ENCODE peak calls at places on chromosomes 13 and 19, in seven cellular contexts. J is adrenal gland; S is aorta; G is GM23338; X is CD8-positive, alpha-beta T cell; L is right atrium auricular region; I is small intestine. O is an unnamed sample.

GRCh38 chr19:42466521-42467436 is 24.0 kb upstream of the CXCL17 start:
- DNase-seq in L (no peak), G (no peak), J (no peak), I (no peak), X (no peak), S (no peak), O (no peak)

GRCh38 chr19:46931197-46931596 is 70.4 kb downstream of the ARHGAP35 start:
- DNase-seq in J (no peak), X (no peak), S (no peak), I (no peak), G (no peak), L (no peak), O (no peak)

GRCh38 chr13:40261361-40261760 is 405.1 kb downstream of the FOXO1 start:
- DNase-seq in I (no peak), L (no peak), X (no peak), G (no peak), S (no peak), J (no peak), O (no peak)

GRCh38 chr19:33785795-33786194 is 10.9 kb upstream of the KCTD15 start:
- DNase-seq in G (no peak), J (no peak), L (no peak), I (no peak), X (no peak), S (no peak), O (no peak)

GRCh38 chr13:21668665-21669599 is 1.9 kb upstream of the FGF9 start:
- DNase-seq in L (no peak), J (peak; percentile 70), G (peak; percentile 69), I (peak; percentile 20), S (no peak), X (peak; percentile 75), O (peak; percentile 67)

GRCh38 chr13:35983206-35983605 is 148.0 kb downstream of the DCLK1 start:
- DNase-seq in G (no peak), S (no peak), I (no peak), J (no peak), X (no peak), L (no peak), O (no peak)

GRCh38 chr19:35555301-35556005 is 8.0 kb downstream of the ATP4A start:
- DNase-seq in X (no peak), G (peak; percentile 84), I (no peak), L (no peak), J (peak; percentile 22), S (no peak), O (no peak)

GRCh38 chr13:36395280-36395679 is 37.0 kb upstream of the CCNA1 start:
- DNase-seq in J (no peak), G (peak; percentile 52), X (no peak), I (no peak), S (no peak), L (no peak), O (no peak)

GRCh38 chr19:43950834-43951626 is at the start of gene ZNF221:
- DNase-seq in I (peak; percentile 94), L (peak; percentile 90), G (peak; percentile 99), X (peak; percentile 78), J (peak; percentile 95), S (peak; percentile 94), O (peak; percentile 64)

GRCh38 chr19:38321646-38322323 is 2.1 kb downstream of the KCNK6 start:
- DNase-seq in X (no peak), S (no peak), I (no peak), J (peak; percentile 90), G (no peak), L (peak; percentile 68), O (no peak)

GRCh38 chr19:55753401-55753800 is 5.5 kb upstream of the RFPL4A start:
- DNase-seq in I (peak; percentile 81), J (no peak), S (no peak), L (no peak), G (no peak), X (no peak), O (no peak)

GRCh38 chr13:70253834-70254233 is 145.6 kb upstream of the KLHL1 start:
- DNase-seq in G (no peak), J (no peak), L (no peak), X (no peak), I (no peak), S (no peak), O (no peak)

GRCh38 chr13:102003848-102004570 is 397.8 kb downstream of the FGF14 start:
- DNase-seq in G (no peak), I (no peak), S (no peak), X (no peak), J (no peak), L (no peak), O (no peak)

GRCh38 chr19:4844348-4845179 is 13.1 kb upstream of the TICAM1 start:
- DNase-seq in I (peak; percentile 42), J (no peak), X (no peak), G (no peak), L (no peak), S (no peak), O (no peak)

GRCh38 chr19:35045667-35046300 is 4.3 kb downstream of the HPN start:
- DNase-seq in J (peak; percentile 45), G (peak; percentile 82), I (no peak), L (no peak), X (no peak), S (no peak), O (peak; percentile 28)

GRCh38 chr19:1172353-1173159 is 1.5 kb downstream of the SBNO2 start:
- DNase-seq in L (peak; percentile 81), I (peak; percentile 68), J (peak; percentile 94), G (no peak), S (peak; percentile 87), X (no peak), O (no peak)

GRCh38 chr13:99965329-99966000 is 6.1 kb downstream of the ZIC5 start:
- DNase-seq in S (no peak), G (no peak), J (no peak), I (no peak), X (no peak), L (no peak), O (no peak)

GRCh38 chr19:54266133-54266532 is 9.1 kb upstream of the LILRB5 start:
- DNase-seq in J (peak; percentile 68), X (peak; percentile 69), I (peak; percentile 61), L (peak; percentile 68), S (peak; percentile 87), G (peak; percentile 98), O (peak; percentile 73)

GRCh38 chr13:94251801-94252200 is 227.7 kb downstream of the DCT start:
- DNase-seq in J (peak; percentile 56), S (no peak), G (no peak), I (no peak), L (no peak), X (no peak), O (no peak)

GRCh38 chr13:101219609-101220265 is 196.6 kb downstream of the NALCN start:
- DNase-seq in L (no peak), I (no peak), G (no peak), J (no peak), S (no peak), X (no peak), O (no peak)

GRCh38 chr13:51639171-51639570 is 54.9 kb downstream of the WDFY2 start:
- DNase-seq in J (no peak), X (no peak), G (no peak), I (no peak), L (no peak), S (no peak), O (no peak)

GRCh38 chr19:55304279-55304978 is 20.6 kb downstream of the BRSK1 start:
- DNase-seq in X (no peak), G (peak; percentile 92), S (no peak), J (peak; percentile 37), L (no peak), I (peak; percentile 62), O (no peak)

GRCh38 chr13:102291587-102292218 is 110.1 kb downstream of the FGF14 start:
- DNase-seq in L (no peak), I (no peak), S (no peak), J (no peak), X (no peak), G (peak; percentile 32), O (no peak)

GRCh38 chr13:47215741-47216140 is 318.9 kb upstream of the HTR2A start:
- DNase-seq in X (no peak), L (no peak), I (no peak), S (no peak), J (no peak), G (peak; percentile 39), O (no peak)

GRCh38 chr19:18051887-18052286 is 34.8 kb downstream of the IL12RB1 start:
- DNase-seq in X (no peak), L (no peak), G (no peak), S (peak; percentile 88), J (no peak), I (no peak), O (no peak)
- H3K27ac ChIP-seq in X (no peak overlapping the region), L (peak overlapping the region; percentile 37), G (no peak overlapping the region), S (peak overlapping the region; percentile 54), J (no peak overlapping the region), I (peak overlapping the region; percentile 35), O (no peak overlapping the region)

DNA sequence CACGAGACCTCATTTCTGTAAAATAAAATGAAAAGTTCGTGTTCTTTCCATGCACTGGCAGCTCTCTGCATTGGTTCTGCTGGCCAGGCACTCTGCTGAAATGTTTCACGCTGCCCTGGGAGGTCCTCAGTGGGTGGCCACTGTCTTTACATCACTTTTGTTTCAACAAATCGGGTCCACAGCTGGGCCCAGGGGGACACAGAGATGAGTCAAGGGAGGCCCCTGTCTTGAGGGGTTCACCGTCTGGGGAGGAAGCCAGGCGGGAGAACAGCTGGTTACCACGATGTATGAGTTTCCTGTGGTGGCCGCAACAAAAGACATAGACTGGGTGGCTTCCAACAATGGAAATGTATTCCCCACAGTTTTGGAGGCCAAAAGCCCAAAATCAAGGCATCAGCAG is 5.2 kb upstream of the KLF2 start:
- DNase-seq in G (no peak), L (no peak), I (no peak), X (peak; percentile 66), S (no peak), J (peak; percentile 24), O (peak; percentile 70)
- H3K4me1 ChIP-seq in G (no peaks in the 10 kb centered on the region), L (no peaks in the 10 kb centered on the region), I (no peaks in the 10 kb centered on the region), X (peaks cover 30% of the 10 kb centered on the region), S (no peaks in the 10 kb centered on the region), J (peaks cover 10% of the 10 kb centered on the region), O (peaks cover 29% of the 10 kb centered on the region)

GRCh38 chr19:51887522-51888498 is at the start of gene ZNF577:
- DNase-seq in L (peak; percentile 86), X (peak; percentile 68), I (peak; percentile 92), G (peak; percentile 98), S (peak; percentile 96), J (peak; percentile 83), O (peak; percentile 73)
- H3K27ac ChIP-seq in L (peak within 1 kb of the TSS; percentile 71), X (no peak within 1 kb of the TSS), I (peak within 1 kb of the TSS; percentile 72), G (peak within 1 kb of the TSS; percentile 98), S (peak within 1 kb of the TSS; percentile 58), J (no peak within 1 kb of the TSS), O (no peak within 1 kb of the TSS)

GRCh38 chr13:33271759-33272158 is 13.8 kb downstream of the STARD13 start:
- DNase-seq in X (no peak), L (no peak), I (no peak), S (no peak), G (no peak), J (no peak), O (no peak)
- H3K4me1 ChIP-seq in X (no peaks in the 10 kb centered on the region), L (no peaks in the 10 kb centered on the region), I (peaks cover 18% of the 10 kb centered on the region), S (peaks cover 24% of the 10 kb centered on the region), G (peaks cover 6% of the 10 kb centered on the region), J (peaks cover 9% of the 10 kb centered on the region), O (no peaks in the 10 kb centered on the region)

GRCh38 chr13:20408181-20408580 is 117.5 kb downstream of the CRYL1 start:
- DNase-seq in G (no peak), X (peak; percentile 21), S (no peak), L (no peak), I (no peak), J (no peak), O (no peak)
- H3K27ac ChIP-seq in G (no peak overlapping the region), X (no peak overlapping the region), S (no peak overlapping the region), L (no peak overlapping the region), I (no peak overlapping the region), J (no peak overlapping the region), O (no peak overlapping the region)